ENCODE peak calls at places on chromosomes 16 and 17, in nine cellular contexts. B is PC-3, G is GM23338, Q is hepatocyte, J is OCI-LY7, R is MM.1S, W is SK-N-SH, K is GM23248, I is HCT116. F is an unnamed sample.

GRCh38 chr16:11121909-11122692 is 133.9 kb downstream of the SOCS1 start:
- DNase-seq in R (no peak), J (no peak), I (no peak), K (no peak), Q (no peak), W (peak), G (no peak), B (no peak), F (no peak)

GRCh38 chr17:69175812-69176517 is 34.3 kb upstream of the ABCA6 start:
- DNase-seq in Q (peak), I (peak), J (no peak), B (peak), K (peak), W (no peak), G (no peak), R (no peak), F (no peak)

GRCh38 chr17:47866941-47867340 is 16.0 kb upstream of the SP6 start:
- DNase-seq in R (no peak), J (no peak), I (no peak), K (no peak), W (no peak), G (no peak), Q (no peak), B (no peak), F (no peak)

GRCh38 chr17:30337393-30337999 is 3.6 kb upstream of the TMIGD1 start:
- DNase-seq in B (no peak), K (no peak), I (no peak), W (peak), Q (no peak), J (no peak), R (no peak), G (no peak), F (no peak)

GRCh38 chr16:67943619-67944503 is at the start of gene LCAT:
- DNase-seq in K (no peak), W (no peak), R (no peak), I (no peak), Q (no peak), B (no peak), J (no peak), G (no peak), F (peak)

GRCh38 chr17:27651411-27652345 is 20.7 kb downstream of the LGALS9 start:
- DNase-seq in G (peak), W (peak), I (no peak), Q (peak), B (peak), R (peak), J (peak), K (peak), F (peak)

GRCh38 chr16:75193730-75194444 is 13.1 kb downstream of the CTRB2 start:
- DNase-seq in Q (no peak), W (no peak), I (no peak), B (no peak), R (no peak), G (no peak), K (no peak), J (no peak), F (no peak)

GRCh38 chr17:39926588-39927100 is 757 bp downstream of the ORMDL3 start:
- DNase-seq in J (peak), K (peak), Q (peak), B (peak), I (no peak), G (peak), W (peak), R (peak), F (peak)

GRCh38 chr17:69060835-69061234 is at the start of gene ABCA9:
- DNase-seq in J (no peak), G (no peak), I (no peak), R (no peak), K (peak), W (no peak), Q (no peak), B (no peak), F (no peak)

GRCh38 chr16:24844101-24845030 is 1.4 kb upstream of the SLC5A11 start:
- DNase-seq in G (no peak), K (no peak), W (no peak), R (no peak), B (peak), J (no peak), Q (peak), I (peak), F (no peak)

GRCh38 chr16:69610356-69610755 is 44.6 kb downstream of the NFAT5 start:
- DNase-seq in K (peak), G (peak), Q (no peak), I (no peak), R (no peak), W (peak), J (no peak), B (no peak), F (peak)

GRCh38 chr17:6456914-6457687 is 12.8 kb downstream of the PIMREG start:
- DNase-seq in Q (peak), I (no peak), K (peak), W (no peak), B (peak), G (no peak), R (no peak), J (no peak), F (no peak)

GRCh38 chr17:58703137-58703846 is 10.9 kb downstream of the RAD51C start:
- DNase-seq in K (peak), B (peak), R (no peak), J (no peak), W (no peak), Q (no peak), G (no peak), I (no peak), F (no peak)

GRCh38 chr16:2480948-2481347 is 6.0 kb downstream of the TBC1D24 start:
- DNase-seq in I (no peak), R (no peak), K (no peak), G (no peak), Q (no peak), J (no peak), W (no peak), B (no peak), F (no peak)

GRCh38 chr17:28404812-28405570 is 1.0 kb downstream of the SLC46A1 start:
- DNase-seq in B (no peak), G (peak), W (peak), I (no peak), R (no peak), K (peak), J (no peak), Q (no peak), F (no peak)

GRCh38 chr17:850828-851759 is 68.9 kb downstream of the MRM3 start:
- DNase-seq in W (peak), G (no peak), B (no peak), I (no peak), J (no peak), Q (no peak), R (no peak), K (peak), F (peak)

GRCh38 chr16:25135239-25135878 is 23.8 kb downstream of the LCMT1 start:
- DNase-seq in Q (no peak), G (no peak), I (no peak), R (no peak), J (no peak), B (peak), W (no peak), K (peak), F (no peak)

GRCh38 chr16:27840311-27841060 is 223.0 kb downstream of the GSG1L start:
- DNase-seq in J (no peak), Q (no peak), I (no peak), K (no peak), B (no peak), R (no peak), G (no peak), W (no peak), F (no peak)

GRCh38 chr17:75442168-75443103 is 14.0 kb upstream of the TMEM94 start:
- DNase-seq in J (no peak), W (no peak), Q (no peak), B (no peak), I (no peak), G (no peak), K (no peak), R (no peak), F (no peak)

GRCh38 chr17:17363638-17364337 is 60.6 kb downstream of the NT5M start:
- DNase-seq in J (peak), Q (peak), R (no peak), I (no peak), G (peak), B (no peak), K (no peak), W (peak), F (peak)

GRCh38 chr17:74972107-74972972 is at the start of gene HID1:
- DNase-seq in Q (peak), I (no peak), J (peak), R (peak), G (peak), W (peak), K (peak), B (peak), F (peak)

GRCh38 chr17:43906951-43907424 is 348 bp downstream of the MPP2 start:
- DNase-seq in B (no peak), R (no peak), K (peak), J (no peak), W (no peak), Q (no peak), I (no peak), G (no peak), F (no peak)
- H3K27ac ChIP-seq in B (no peak), R (no peak), K (no peak), J (no peak), W (peak), Q (peak), I (peak), G (no peak), F (no peak)

GRCh38 chr16:47016700-47017133 is 43.2 kb upstream of the DNAJA2 start:
- DNase-seq in I (no peak), W (no peak), R (no peak), K (no peak), G (no peak), J (no peak), B (no peak), Q (no peak), F (no peak)
- TF ChIP-seq EZH2phosphoT487 in I (no peak), W (no peak), R (no peak), K (no peak), G (no peak), J (no peak), B (no peak), Q (no peak), F (no peak)

GRCh38 chr17:49509588-49509917 is 14.5 kb downstream of the NGFR start:
- DNase-seq in R (no peak), J (no peak), I (no peak), K (no peak), W (peak), Q (no peak), B (no peak), G (no peak), F (no peak)
- H2AFZ ChIP-seq in R (no peak), J (no peak), I (no peak), K (no peak), W (no peak), Q (no peak), B (no peak), G (no peak), F (no peak)

GRCh38 chr17:77180503-77181330 is 39.9 kb downstream of the SEC14L1 start:
- DNase-seq in I (no peak), G (no peak), R (no peak), Q (no peak), K (no peak), J (no peak), W (no peak), B (no peak), F (no peak)

GRCh38 chr17:77184474-77184873 is 43.7 kb downstream of the SEC14L1 start:
- DNase-seq in W (peak), B (no peak), G (no peak), Q (no peak), K (peak), I (no peak), R (no peak), J (no peak), F (no peak)

GRCh38 chr17:77182205-77182604 is 41.4 kb downstream of the SEC14L1 start:
- DNase-seq in Q (no peak), W (no peak), R (no peak), G (no peak), K (no peak), B (no peak), I (no peak), J (peak), F (no peak)

GRCh38 chr17:77185137-77185536 is 44.4 kb downstream of the SEC14L1 start:
- DNase-seq in Q (no peak), J (no peak), G (no peak), K (peak), W (no peak), B (peak), I (no peak), R (no peak), F (peak)

DNA sequence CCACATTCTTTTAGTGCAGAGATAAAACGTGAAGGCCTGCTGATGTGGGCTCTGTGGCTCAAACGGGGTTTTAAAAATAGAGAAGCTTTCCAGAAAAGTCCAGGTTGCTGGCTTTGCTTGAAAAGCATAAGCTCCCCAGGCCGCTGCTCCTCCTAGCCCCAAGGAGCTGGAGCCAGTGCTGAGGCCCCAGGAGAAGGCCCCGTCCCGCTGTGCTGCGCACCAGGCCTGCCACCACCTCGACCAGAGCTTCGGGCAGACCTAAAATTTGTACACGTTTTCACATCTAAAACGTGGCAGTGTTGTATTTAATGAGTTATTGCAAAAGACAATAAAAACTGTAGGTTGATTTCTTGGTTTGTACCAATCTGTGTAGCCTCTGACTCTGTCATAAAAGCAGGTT is 42.0 kb downstream of the SEC14L1 start:
- DNase-seq in G (no peak), K (no peak), R (no peak), J (no peak), I (no peak), B (no peak), W (no peak), Q (no peak), F (no peak)
- H3K27ac ChIP-seq in G (no peak), K (no peak), R (peak), J (peak), I (no peak), B (no peak), W (no peak), Q (peak), F (peak)

GRCh38 chr16:12332553-12332952 is 356.0 kb downstream of the SNX29 start:
- DNase-seq in J (no peak), W (no peak), K (no peak), G (no peak), Q (no peak), R (no peak), B (no peak), I (no peak), F (no peak)

GRCh38 chr16:12327971-12328726 is 351.6 kb downstream of the SNX29 start:
- DNase-seq in K (no peak), B (no peak), G (no peak), W (no peak), Q (no peak), J (no peak), R (no peak), I (no peak), F (no peak)

GRCh38 chr16:12330977-12331376 is 354.4 kb downstream of the SNX29 start:
- DNase-seq in B (no peak), K (peak), R (no peak), J (no peak), Q (no peak), G (no peak), I (no peak), W (no peak), F (no peak)

GRCh38 chr16:12330541-12330940 is 354.0 kb downstream of the SNX29 start:
- DNase-seq in R (no peak), J (no peak), K (no peak), Q (no peak), W (no peak), G (no peak), I (no peak), B (no peak), F (no peak)

DNA sequence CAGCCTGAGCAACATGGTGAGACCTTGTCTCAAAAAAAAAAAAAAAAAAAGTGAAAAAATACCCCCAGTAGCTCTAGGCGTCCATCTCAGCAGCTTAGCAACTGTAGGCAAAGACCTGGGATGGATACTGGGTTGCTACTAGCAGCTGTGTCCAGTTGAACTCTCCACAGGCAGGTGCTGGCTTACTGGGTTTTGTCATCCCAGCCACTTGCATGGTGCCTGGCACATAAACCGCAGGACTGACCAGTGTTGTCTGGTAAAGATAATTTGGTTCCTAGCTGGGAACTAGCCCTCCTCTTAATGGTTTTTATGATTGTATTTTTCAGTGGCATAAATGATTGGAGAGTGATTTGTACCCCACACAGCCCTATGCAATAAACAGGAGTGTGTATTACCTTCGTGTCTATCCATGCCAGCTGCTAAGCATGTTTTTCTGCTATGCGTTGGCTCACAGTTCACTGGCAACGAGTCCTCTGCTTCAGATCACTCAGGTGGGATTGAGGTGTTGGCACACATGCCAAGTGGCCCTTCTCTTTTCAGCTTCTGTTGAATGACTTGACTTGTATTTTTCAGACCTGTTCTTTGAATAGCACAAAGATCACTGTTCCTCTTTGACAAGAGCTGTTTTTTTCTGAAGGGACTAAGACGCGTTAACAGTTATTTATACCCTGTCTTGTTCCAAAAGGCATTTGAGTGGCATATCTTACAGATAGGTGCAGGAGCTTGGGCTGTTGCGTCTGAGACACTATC is 352.9 kb downstream of the SNX29 start:
- DNase-seq in J (peak), R (no peak), B (no peak), K (no peak), W (no peak), I (no peak), G (no peak), Q (no peak), F (no peak)
- TF ChIP-seq EZH2phosphoT487 in J (no peak), R (no peak), B (no peak), K (no peak), W (no peak), I (no peak), G (no peak), Q (no peak), F (no peak)

GRCh38 chr17:7528842-7529241 is 20.0 kb upstream of the TNFSF12 start:
- DNase-seq in R (no peak), B (no peak), K (no peak), I (no peak), G (no peak), Q (no peak), W (no peak), J (no peak), F (no peak)

DNA sequence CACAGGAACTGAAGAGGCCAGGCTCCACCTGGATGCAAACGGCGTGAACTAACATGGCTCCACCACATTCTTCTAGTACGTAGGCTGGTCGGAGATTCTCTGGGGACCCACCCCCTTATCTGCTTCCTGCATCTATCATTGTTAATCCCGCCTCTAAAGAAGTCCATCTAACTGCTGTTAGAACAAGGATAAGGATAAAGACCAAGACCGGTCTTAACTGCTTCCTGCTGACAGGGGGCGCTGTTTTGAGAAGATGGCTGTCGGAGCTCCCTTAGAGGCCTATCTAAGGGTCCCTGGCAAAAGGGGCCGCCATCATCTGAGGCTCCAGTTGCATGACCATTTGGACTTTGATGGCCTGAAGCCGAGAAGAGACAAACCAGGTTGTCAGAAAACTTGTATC is 25.8 kb upstream of the TNFSF12 start:
- DNase-seq in J (peak), I (peak), B (peak), W (no peak), Q (no peak), K (peak), R (peak), G (peak), F (peak)
- H2AFZ ChIP-seq in J (no peak), I (no peak), B (no peak), W (no peak), Q (no peak), K (no peak), R (no peak), G (no peak), F (no peak)